ENCODE peak calls at places on chromosomes 5 and 9, in four cellular contexts. One of them, this sample, is unnamed.

GRCh38 chr9:82148849-82149544 is 160.4 kb downstream of the SPATA31D1 start:
- DNase-seq in K562: no peak
- DNase-seq in GM12878: no peak
- DNase-seq in HL-60: no peak
- DNase-seq in this sample: no peak

GRCh38 chr9:72864327-72864726 is 88.5 kb downstream of the ALDH1A1 start:
- DNase-seq in K562: no peak
- DNase-seq in GM12878: no peak
- DNase-seq in HL-60: no peak
- DNase-seq in this sample: no peak

GRCh38 chr5:35129276-35129675 is 81.5 kb upstream of the AGXT2 start:
- DNase-seq in K562: no peak
- DNase-seq in GM12878: no peak
- DNase-seq in HL-60: no peak
- DNase-seq in this sample: no peak

GRCh38 chr5:626850-627249 is 14.7 kb downstream of the CEP72 start:
- DNase-seq in K562: no peak
- DNase-seq in GM12878: no peak
- DNase-seq in HL-60: no peak
- DNase-seq in this sample: no peak

GRCh38 chr9:106869458-106869857 is 6.5 kb downstream of the ZNF462 start:
- DNase-seq in K562: no peak
- DNase-seq in GM12878: no peak
- DNase-seq in HL-60: no peak
- DNase-seq in this sample: no peak

GRCh38 chr9:131562032-131562959 is 17.0 kb downstream of the PRRT1B start:
- DNase-seq in K562: no peak
- DNase-seq in GM12878: no peak
- DNase-seq in HL-60: no peak
- DNase-seq in this sample: no peak

GRCh38 chr9:130824616-130825015 is 10.4 kb upstream of the ABL1 start:
- DNase-seq in K562: peak; percentile 72
- DNase-seq in GM12878: no peak
- DNase-seq in HL-60: no peak
- DNase-seq in this sample: no peak

GRCh38 chr5:10626473-10627013 is 62.7 kb downstream of the ANKRD33B start:
- DNase-seq in K562: no peak
- DNase-seq in GM12878: no peak
- DNase-seq in HL-60: peak; percentile 96
- DNase-seq in this sample: no peak

GRCh38 chr9:136147890-136148714 is 29.4 kb upstream of the TMEM250 start:
- DNase-seq in K562: no peak
- DNase-seq in GM12878: no peak
- DNase-seq in HL-60: no peak
- DNase-seq in this sample: no peak

GRCh38 chr9:114929166-114929565 is 1.2 kb downstream of the TNFSF8 start:
- DNase-seq in K562: no peak
- DNase-seq in GM12878: no peak
- DNase-seq in HL-60: no peak
- DNase-seq in this sample: no peak

GRCh38 chr5:147290261-147290660 is 55.4 kb downstream of the STK32A start:
- DNase-seq in K562: no peak
- DNase-seq in GM12878: no peak
- DNase-seq in HL-60: no peak
- DNase-seq in this sample: no peak

GRCh38 chr9:91060520-91061343 is 259.1 kb downstream of the SYK start:
- DNase-seq in K562: no peak
- DNase-seq in GM12878: no peak
- DNase-seq in HL-60: no peak
- DNase-seq in this sample: no peak

GRCh38 chr5:58999804-59000595 is 417.1 kb downstream of the RAB3C start:
- DNase-seq in K562: peak; percentile 34
- DNase-seq in GM12878: no peak
- DNase-seq in HL-60: no peak
- DNase-seq in this sample: no peak

GRCh38 chr5:176780071-176780850 is 30.1 kb upstream of the UNC5A start:
- DNase-seq in K562: no peak
- DNase-seq in GM12878: no peak
- DNase-seq in HL-60: no peak
- DNase-seq in this sample: no peak

GRCh38 chr9:31590091-31590490 is 794.4 kb upstream of the ACO1 start:
- DNase-seq in K562: no peak
- DNase-seq in GM12878: no peak
- DNase-seq in HL-60: no peak
- DNase-seq in this sample: no peak

GRCh38 chr5:43020294-43020711 is 19.8 kb downstream of the ANXA2R start:
- DNase-seq in K562: no peak
- DNase-seq in GM12878: no peak
- DNase-seq in HL-60: no peak
- DNase-seq in this sample: no peak

GRCh38 chr5:43016217-43016779 is 23.8 kb downstream of the ANXA2R start:
- DNase-seq in K562: no peak
- DNase-seq in GM12878: no peak
- DNase-seq in HL-60: no peak
- DNase-seq in this sample: no peak

GRCh38 chr5:43019293-43019614 is 20.9 kb downstream of the ANXA2R start:
- DNase-seq in K562: no peak
- DNase-seq in GM12878: no peak
- DNase-seq in HL-60: no peak
- DNase-seq in this sample: no peak

GRCh38 chr5:43017438-43017820 is 22.7 kb downstream of the ANXA2R start:
- DNase-seq in K562: no peak
- DNase-seq in GM12878: no peak
- DNase-seq in HL-60: peak; percentile 49
- DNase-seq in this sample: no peak

GRCh38 chr5:43019615-43020293 is 20.4 kb downstream of the ANXA2R start:
- DNase-seq in K562: no peak
- DNase-seq in GM12878: no peak
- DNase-seq in HL-60: peak; percentile 89
- DNase-seq in this sample: no peak
- TF ChIP-seq SPI1 in K562: no peak
- TF ChIP-seq SPI1 in GM12878: no peak
- TF ChIP-seq SPI1 in HL-60: no peak
- TF ChIP-seq SPI1 in this sample: no peak

DNA sequence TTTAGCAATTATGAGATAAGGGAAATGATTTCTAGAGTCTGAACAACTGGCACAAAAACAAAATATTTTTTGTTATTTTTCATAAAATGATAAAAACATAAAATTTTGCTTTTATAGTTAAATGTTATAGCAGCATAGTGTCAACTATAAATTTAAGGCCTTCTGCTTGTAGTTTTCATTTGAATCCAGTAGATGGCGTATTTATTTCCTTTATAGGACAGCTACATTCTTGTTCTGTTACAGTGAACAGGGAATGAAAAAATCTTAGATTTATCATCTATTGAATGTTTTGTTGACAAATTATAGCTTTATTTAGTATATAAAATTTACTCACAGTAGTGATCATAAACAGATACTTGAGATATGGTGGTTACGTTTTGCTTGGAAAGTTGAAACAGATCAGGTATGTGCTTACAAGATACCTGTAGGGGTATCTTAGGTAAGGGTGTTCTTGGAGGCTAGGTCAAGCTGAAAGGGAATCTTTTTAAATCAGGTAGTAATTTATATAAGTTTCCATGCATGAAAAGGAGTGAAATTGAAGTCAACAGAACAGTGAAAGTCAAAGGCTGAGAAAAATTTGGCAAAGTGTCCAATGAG is 239.3 kb upstream of the GRIN3A start:
- DNase-seq in K562: no peak
- DNase-seq in GM12878: no peak
- DNase-seq in HL-60: no peak
- DNase-seq in this sample: no peak
- TF ChIP-seq SPI1 in K562: no peak
- TF ChIP-seq SPI1 in GM12878: no peak
- TF ChIP-seq SPI1 in HL-60: no peak
- TF ChIP-seq SPI1 in this sample: no peak

GRCh38 chr9:107890921-107891465 is 401.4 kb upstream of the KLF4 start:
- DNase-seq in K562: no peak
- DNase-seq in GM12878: no peak
- DNase-seq in HL-60: no peak
- DNase-seq in this sample: no peak

GRCh38 chr9:107895524-107896001 is 406.0 kb upstream of the KLF4 start:
- DNase-seq in K562: no peak
- DNase-seq in GM12878: no peak
- DNase-seq in HL-60: no peak
- DNase-seq in this sample: no peak

GRCh38 chr9:107899961-107900330 is 410.4 kb upstream of the KLF4 start:
- DNase-seq in K562: no peak
- DNase-seq in GM12878: no peak
- DNase-seq in HL-60: no peak
- DNase-seq in this sample: no peak

GRCh38 chr9:107896544-107896943 is 407.0 kb upstream of the KLF4 start:
- DNase-seq in K562: no peak
- DNase-seq in GM12878: no peak
- DNase-seq in HL-60: no peak
- DNase-seq in this sample: no peak

DNA sequence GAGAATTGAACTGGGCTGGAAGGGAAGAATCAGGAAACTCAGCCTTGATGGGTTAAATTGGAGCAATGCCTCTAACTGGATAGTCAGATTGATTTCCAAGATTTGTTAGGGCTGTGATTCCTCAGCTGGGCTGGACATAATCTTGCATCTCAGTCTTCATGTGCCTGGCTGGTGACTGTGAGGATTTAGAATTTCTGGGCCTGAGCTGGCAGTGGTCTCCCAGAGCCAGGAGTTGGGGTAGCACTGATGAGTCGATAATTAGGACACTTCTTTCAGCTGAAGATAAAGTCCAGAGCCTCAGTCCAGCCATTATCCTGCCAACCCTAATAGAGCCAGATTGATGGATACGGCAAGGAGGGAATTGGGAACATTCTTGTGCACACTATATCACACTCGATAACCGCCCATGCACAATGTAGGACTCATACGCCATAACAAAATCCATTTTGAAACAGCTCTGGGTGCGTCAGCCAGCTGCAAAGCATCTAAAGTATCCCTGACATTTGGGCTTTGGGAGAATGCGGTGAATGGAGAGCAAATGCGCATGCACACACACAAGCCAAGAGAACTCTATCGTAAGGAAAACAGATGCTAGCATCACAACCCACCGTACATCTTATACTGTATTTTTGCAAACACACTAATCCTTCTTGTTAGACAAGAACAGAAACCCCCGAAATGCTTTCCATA is 405.1 kb upstream of the KLF4 start:
- DNase-seq in K562: no peak
- DNase-seq in GM12878: no peak
- DNase-seq in HL-60: no peak
- DNase-seq in this sample: no peak
- TF ChIP-seq SPI1 in K562: no peak
- TF ChIP-seq SPI1 in GM12878: no peak
- TF ChIP-seq SPI1 in HL-60: no peak
- TF ChIP-seq SPI1 in this sample: no peak

GRCh38 chr5:88058625-88059024 is 210.0 kb downstream of the TMEM161B start:
- DNase-seq in K562: no peak
- DNase-seq in GM12878: no peak
- DNase-seq in HL-60: no peak
- DNase-seq in this sample: no peak
- TF ChIP-seq SPI1 in K562: no peak
- TF ChIP-seq SPI1 in GM12878: no peak
- TF ChIP-seq SPI1 in HL-60: no peak
- TF ChIP-seq SPI1 in this sample: no peak

GRCh38 chr5:81315336-81315735 is 13.9 kb downstream of the ZCCHC9 start:
- DNase-seq in K562: no peak
- DNase-seq in GM12878: no peak
- DNase-seq in HL-60: no peak
- DNase-seq in this sample: no peak

GRCh38 chr5:81316581-81316980 is 15.2 kb downstream of the ZCCHC9 start:
- DNase-seq in K562: no peak
- DNase-seq in GM12878: no peak
- DNase-seq in HL-60: no peak
- DNase-seq in this sample: no peak

GRCh38 chr5:81315830-81316229 is 14.4 kb downstream of the ZCCHC9 start:
- DNase-seq in K562: no peak
- DNase-seq in GM12878: no peak
- DNase-seq in HL-60: no peak
- DNase-seq in this sample: no peak

GRCh38 chr5:81313278-81313677 is 11.9 kb downstream of the ZCCHC9 start:
- DNase-seq in K562: no peak
- DNase-seq in GM12878: no peak
- DNase-seq in HL-60: no peak
- DNase-seq in this sample: no peak

DNA sequence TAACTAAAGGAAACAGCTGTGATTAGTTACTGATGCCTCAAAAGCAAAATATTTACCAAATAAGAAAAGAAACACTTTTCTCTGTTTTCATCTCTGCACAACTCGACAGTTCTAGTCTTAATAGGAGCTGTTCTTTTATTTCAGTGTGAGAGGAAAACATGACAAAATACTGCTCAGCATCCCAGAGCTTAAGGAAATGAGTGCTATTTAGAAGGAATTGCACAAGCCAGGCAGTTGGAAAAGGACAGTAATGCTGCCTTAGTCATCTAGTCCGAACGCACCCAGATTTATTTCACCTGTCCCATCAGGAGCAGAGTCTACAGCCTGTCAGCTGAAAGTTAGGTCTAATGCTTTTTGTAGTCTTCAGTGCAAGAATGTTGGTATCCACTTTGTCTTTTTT is 12.3 kb downstream of the ZCCHC9 start:
- DNase-seq in K562: no peak
- DNase-seq in GM12878: no peak
- DNase-seq in HL-60: no peak
- DNase-seq in this sample: no peak
- TF ChIP-seq SPI1 in K562: no peak
- TF ChIP-seq SPI1 in GM12878: no peak
- TF ChIP-seq SPI1 in HL-60: no peak
- TF ChIP-seq SPI1 in this sample: no peak

This sample was measured in GM12891.